ENCODE peak calls at places on chromosome 6, in seven cellular contexts. One of them, this sample, is unnamed.

GRCh38 chr6:111382476-111383294 is 100.3 kb downstream of the REV3L start:
- DNase-seq in H9: no peak
- DNase-seq in IMR-90: no peak
- DNase-seq in astrocyte: no peak
- DNase-seq in neural progenitor cell: no peak
- DNase-seq in GM23338: no peak
- DNase-seq in PC-9: no peak
- DNase-seq in this sample: no peak

GRCh38 chr6:145887969-145888368 is 73.4 kb upstream of the FBXO30 start:
- DNase-seq in H9: no peak
- DNase-seq in IMR-90: peak
- DNase-seq in astrocyte: no peak
- DNase-seq in neural progenitor cell: no peak
- DNase-seq in GM23338: peak
- DNase-seq in PC-9: no peak
- DNase-seq in this sample: no peak

GRCh38 chr6:4660377-4661321 is 115.6 kb upstream of the CDYL start:
- DNase-seq in H9: peak
- DNase-seq in IMR-90: peak
- DNase-seq in astrocyte: no peak
- DNase-seq in neural progenitor cell: no peak
- DNase-seq in GM23338: no peak
- DNase-seq in PC-9: no peak
- DNase-seq in this sample: peak

GRCh38 chr6:138428943-138429616 is 25.1 kb downstream of the HEBP2 start:
- DNase-seq in H9: no peak
- DNase-seq in IMR-90: peak
- DNase-seq in astrocyte: peak
- DNase-seq in neural progenitor cell: peak
- DNase-seq in GM23338: peak
- DNase-seq in PC-9: peak
- DNase-seq in this sample: peak

GRCh38 chr6:11098009-11098408 is 4.4 kb downstream of the SMIM13 start:
- DNase-seq in H9: no peak
- DNase-seq in IMR-90: no peak
- DNase-seq in astrocyte: no peak
- DNase-seq in neural progenitor cell: no peak
- DNase-seq in GM23338: no peak
- DNase-seq in PC-9: no peak
- DNase-seq in this sample: no peak

GRCh38 chr6:42696526-42697267 is 25.7 kb downstream of the PRPH2 start:
- DNase-seq in H9: no peak
- DNase-seq in IMR-90: peak
- DNase-seq in astrocyte: peak
- DNase-seq in neural progenitor cell: no peak
- DNase-seq in GM23338: no peak
- DNase-seq in PC-9: no peak
- DNase-seq in this sample: peak

GRCh38 chr6:137423444-137424168 is 70.6 kb downstream of the OLIG3 start:
- DNase-seq in H9: peak
- DNase-seq in IMR-90: no peak
- DNase-seq in astrocyte: no peak
- DNase-seq in neural progenitor cell: no peak
- DNase-seq in GM23338: peak
- DNase-seq in PC-9: no peak
- DNase-seq in this sample: no peak

GRCh38 chr6:148509789-148510581 is 167.3 kb downstream of the SASH1 start:
- DNase-seq in H9: no peak
- DNase-seq in IMR-90: peak
- DNase-seq in astrocyte: peak
- DNase-seq in neural progenitor cell: no peak
- DNase-seq in GM23338: no peak
- DNase-seq in PC-9: no peak
- DNase-seq in this sample: no peak

GRCh38 chr6:132132911-132133639 is 181.9 kb upstream of the CCN2 start:
- DNase-seq in H9: no peak
- DNase-seq in IMR-90: peak
- DNase-seq in astrocyte: peak
- DNase-seq in neural progenitor cell: no peak
- DNase-seq in GM23338: peak
- DNase-seq in PC-9: no peak
- DNase-seq in this sample: no peak

GRCh38 chr6:137846772-137847313 is 20.2 kb upstream of the TNFAIP3 start:
- DNase-seq in H9: no peak
- DNase-seq in IMR-90: no peak
- DNase-seq in astrocyte: no peak
- DNase-seq in neural progenitor cell: no peak
- DNase-seq in GM23338: no peak
- DNase-seq in PC-9: no peak
- DNase-seq in this sample: no peak

GRCh38 chr6:118187568-118188164 is 280.6 kb downstream of the SLC35F1 start:
- DNase-seq in H9: no peak
- DNase-seq in IMR-90: no peak
- DNase-seq in astrocyte: peak
- DNase-seq in neural progenitor cell: no peak
- DNase-seq in GM23338: no peak
- DNase-seq in PC-9: no peak
- DNase-seq in this sample: no peak

GRCh38 chr6:142958343-142958742 is 13.4 kb upstream of the HIVEP2 start:
- DNase-seq in H9: no peak
- DNase-seq in IMR-90: no peak
- DNase-seq in astrocyte: peak
- DNase-seq in neural progenitor cell: no peak
- DNase-seq in GM23338: no peak
- DNase-seq in PC-9: no peak
- DNase-seq in this sample: no peak

GRCh38 chr6:13764996-13765395 is 49.4 kb downstream of the MCUR1 start:
- DNase-seq in H9: no peak
- DNase-seq in IMR-90: no peak
- DNase-seq in astrocyte: no peak
- DNase-seq in neural progenitor cell: no peak
- DNase-seq in GM23338: no peak
- DNase-seq in PC-9: no peak
- DNase-seq in this sample: no peak

GRCh38 chr6:501891-502601 is 110.5 kb downstream of the IRF4 start:
- DNase-seq in H9: no peak
- DNase-seq in IMR-90: no peak
- DNase-seq in astrocyte: no peak
- DNase-seq in neural progenitor cell: peak
- DNase-seq in GM23338: no peak
- DNase-seq in PC-9: no peak
- DNase-seq in this sample: no peak

GRCh38 chr6:170024940-170025339 is 265.9 kb downstream of the DLL1 start:
- DNase-seq in H9: no peak
- DNase-seq in IMR-90: peak
- DNase-seq in astrocyte: peak
- DNase-seq in neural progenitor cell: no peak
- DNase-seq in GM23338: no peak
- DNase-seq in PC-9: no peak
- DNase-seq in this sample: peak
- H3K27ac ChIP-seq in H9: no peak
- H3K27ac ChIP-seq in IMR-90: peak
- H3K27ac ChIP-seq in astrocyte: no peak
- H3K27ac ChIP-seq in neural progenitor cell: no peak
- H3K27ac ChIP-seq in GM23338: no peak
- H3K27ac ChIP-seq in PC-9: no peak
- H3K27ac ChIP-seq in this sample: no peak

GRCh38 chr6:45617441-45617840 is 239.7 kb upstream of the SUPT3H start:
- DNase-seq in H9: no peak
- DNase-seq in IMR-90: peak
- DNase-seq in astrocyte: peak
- DNase-seq in neural progenitor cell: no peak
- DNase-seq in GM23338: no peak
- DNase-seq in PC-9: no peak
- DNase-seq in this sample: peak
- H2AFZ ChIP-seq in H9: no peak
- H2AFZ ChIP-seq in IMR-90: no peak
- H2AFZ ChIP-seq in astrocyte: peak
- H2AFZ ChIP-seq in neural progenitor cell: no peak
- H2AFZ ChIP-seq in GM23338: no peak
- H2AFZ ChIP-seq in PC-9: no peak
- H2AFZ ChIP-seq in this sample: peak

GRCh38 chr6:36683145-36683655 is 4.7 kb downstream of the CDKN1A start:
- DNase-seq in H9: no peak
- DNase-seq in IMR-90: no peak
- DNase-seq in astrocyte: no peak
- DNase-seq in neural progenitor cell: no peak
- DNase-seq in GM23338: no peak
- DNase-seq in PC-9: no peak
- DNase-seq in this sample: peak

GRCh38 chr6:36683656-36684446 is 5.3 kb downstream of the CDKN1A start:
- DNase-seq in H9: no peak
- DNase-seq in IMR-90: no peak
- DNase-seq in astrocyte: no peak
- DNase-seq in neural progenitor cell: no peak
- DNase-seq in GM23338: no peak
- DNase-seq in PC-9: no peak
- DNase-seq in this sample: no peak

GRCh38 chr6:36684447-36684812 is 5.9 kb downstream of the CDKN1A start:
- DNase-seq in H9: no peak
- DNase-seq in IMR-90: no peak
- DNase-seq in astrocyte: no peak
- DNase-seq in neural progenitor cell: no peak
- DNase-seq in GM23338: no peak
- DNase-seq in PC-9: no peak
- DNase-seq in this sample: no peak

GRCh38 chr6:36685198-36685919 is 6.8 kb downstream of the CDKN1A start:
- DNase-seq in H9: no peak
- DNase-seq in IMR-90: no peak
- DNase-seq in astrocyte: no peak
- DNase-seq in neural progenitor cell: no peak
- DNase-seq in GM23338: no peak
- DNase-seq in PC-9: no peak
- DNase-seq in this sample: no peak

DNA sequence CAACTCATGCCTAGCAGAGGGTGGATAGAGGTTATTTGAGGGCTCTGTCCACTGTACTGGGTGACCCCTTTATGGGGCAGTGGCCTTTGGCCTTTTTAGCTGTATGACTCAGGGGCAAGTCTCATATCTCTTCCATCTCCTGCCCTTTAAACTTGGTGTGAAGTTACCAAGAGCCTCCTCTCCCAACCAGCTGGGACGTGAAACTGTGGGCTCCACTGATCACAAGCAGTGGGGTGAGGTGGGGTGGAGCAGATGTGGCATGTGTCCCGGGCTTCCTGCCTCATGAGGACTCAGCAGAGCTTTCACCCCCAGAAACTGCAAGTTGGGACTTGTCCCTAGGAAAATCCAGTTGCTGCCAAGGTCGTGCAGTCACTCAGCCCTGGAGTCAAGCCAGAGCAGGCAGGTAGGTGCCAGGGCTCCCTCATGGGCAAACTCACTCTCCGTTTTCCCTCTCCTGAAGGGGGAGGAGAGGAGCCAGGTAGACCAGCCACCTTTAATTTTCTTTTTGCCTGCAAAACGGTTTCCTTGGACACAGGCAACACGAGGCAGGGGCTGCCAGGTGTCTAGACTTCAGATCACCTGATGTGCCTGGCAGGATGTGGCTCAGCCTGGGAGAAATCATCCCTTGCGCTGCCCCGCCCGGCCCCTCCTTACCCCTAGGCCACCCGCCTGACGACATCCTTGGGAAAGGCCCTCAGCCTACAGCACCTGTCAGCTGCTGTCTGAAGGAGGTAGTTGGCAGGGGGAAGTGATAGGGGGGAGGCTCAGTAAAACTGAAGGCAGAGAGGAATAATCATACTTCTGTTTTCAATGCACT is 4.0 kb downstream of the CDKN1A start:
- DNase-seq in H9: peak
- DNase-seq in IMR-90: no peak
- DNase-seq in astrocyte: peak
- DNase-seq in neural progenitor cell: no peak
- DNase-seq in GM23338: peak
- DNase-seq in PC-9: peak
- DNase-seq in this sample: peak
- H3K27ac ChIP-seq in H9: no peak
- H3K27ac ChIP-seq in IMR-90: peak
- H3K27ac ChIP-seq in astrocyte: no peak
- H3K27ac ChIP-seq in neural progenitor cell: no peak
- H3K27ac ChIP-seq in GM23338: no peak
- H3K27ac ChIP-seq in PC-9: peak
- H3K27ac ChIP-seq in this sample: peak

GRCh38 chr6:55868910-55869479 is 6.4 kb downstream of the BMP5 start:
- DNase-seq in H9: no peak
- DNase-seq in IMR-90: peak
- DNase-seq in astrocyte: peak
- DNase-seq in neural progenitor cell: no peak
- DNase-seq in GM23338: no peak
- DNase-seq in PC-9: peak
- DNase-seq in this sample: no peak
- H2AFZ ChIP-seq in H9: peak
- H2AFZ ChIP-seq in IMR-90: no peak
- H2AFZ ChIP-seq in astrocyte: peak
- H2AFZ ChIP-seq in neural progenitor cell: no peak
- H2AFZ ChIP-seq in GM23338: peak
- H2AFZ ChIP-seq in PC-9: peak
- H2AFZ ChIP-seq in this sample: no peak

DNA sequence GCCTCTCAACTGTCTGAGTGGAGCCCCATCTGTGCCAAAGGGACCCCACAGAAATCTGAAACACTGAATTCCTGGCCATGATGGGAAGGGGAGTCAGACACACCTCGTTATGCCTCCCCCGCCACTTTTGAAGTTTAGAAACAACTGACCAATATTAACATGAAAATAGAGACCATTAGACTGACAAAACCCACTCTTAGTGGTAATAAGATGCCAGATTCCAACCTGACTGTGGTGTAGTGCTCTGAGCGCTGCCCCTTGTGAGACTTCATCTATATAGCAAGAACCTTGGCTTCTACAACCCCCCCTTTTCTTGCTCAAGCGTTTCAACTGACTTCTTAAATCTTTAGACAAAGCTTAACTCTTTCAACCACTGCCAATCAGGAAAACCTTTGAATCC is 46.1 kb upstream of the UNC93A start:
- DNase-seq in H9: peak
- DNase-seq in IMR-90: no peak
- DNase-seq in astrocyte: no peak
- DNase-seq in neural progenitor cell: no peak
- DNase-seq in GM23338: peak
- DNase-seq in PC-9: no peak
- DNase-seq in this sample: no peak
- H3K27ac ChIP-seq in H9: peak
- H3K27ac ChIP-seq in IMR-90: no peak
- H3K27ac ChIP-seq in astrocyte: no peak
- H3K27ac ChIP-seq in neural progenitor cell: no peak
- H3K27ac ChIP-seq in GM23338: peak
- H3K27ac ChIP-seq in PC-9: no peak
- H3K27ac ChIP-seq in this sample: no peak

GRCh38 chr6:110366241-110366640 is 8.1 kb upstream of the METTL24 start:
- DNase-seq in H9: no peak
- DNase-seq in IMR-90: no peak
- DNase-seq in astrocyte: no peak
- DNase-seq in neural progenitor cell: no peak
- DNase-seq in GM23338: no peak
- DNase-seq in PC-9: no peak
- DNase-seq in this sample: no peak
- H2AFZ ChIP-seq in H9: no peak
- H2AFZ ChIP-seq in IMR-90: no peak
- H2AFZ ChIP-seq in astrocyte: no peak
- H2AFZ ChIP-seq in neural progenitor cell: no peak
- H2AFZ ChIP-seq in GM23338: peak
- H2AFZ ChIP-seq in PC-9: no peak
- H2AFZ ChIP-seq in this sample: no peak